ENCODE peak calls at places on chromosome 22, in eight cellular contexts. G is A549, Q is Panc1, P is OCI-LY7, Y is cardiac muscle cell, W is GM23248, A is ascending aorta, D is stomach. S is an unnamed sample. For H3K4me1, the result is how much of the 10 kb centered on the place peaks cover.

GRCh38 chr22:41217553-41218157 is 12.5 kb downstream of the L3MBTL2 start:
- DNase-seq in G (no peak), Q (no peak), P (peak), Y (peak), W (peak), A (peak), D (peak), S (peak)

GRCh38 chr22:32333141-32333768 is 24.4 kb upstream of the RFPL3 start:
- DNase-seq in G (no peak), Q (no peak), P (no peak), Y (no peak), W (no peak), A (peak), D (peak), S (no peak)

GRCh38 chr22:24465566-24465965 is 29.6 kb upstream of the UPB1 start:
- DNase-seq in G (no peak), Q (no peak), P (no peak), Y (peak), W (peak), A (no peak), D (no peak), S (peak)

GRCh38 chr22:40499187-40499753 is 128.9 kb downstream of the SGSM3 start:
- DNase-seq in G (peak), Q (peak), P (no peak), Y (peak), W (peak), A (peak), D (peak), S (peak)

GRCh38 chr22:24938741-24939341 is 7.7 kb downstream of the LHFPL7 start:
- DNase-seq in G (peak), Q (no peak), P (peak), Y (peak), W (peak), A (no peak), D (no peak), S (peak)

GRCh38 chr22:25404923-25405853 is 159.3 kb upstream of the GRK3 start:
- DNase-seq in G (peak), Q (no peak), P (peak), Y (peak), W (peak), A (peak), D (peak), S (peak)

GRCh38 chr22:17366830-17367229 is 2.4 kb upstream of the CECR2 start:
- DNase-seq in G (peak), Q (no peak), P (peak), Y (peak), W (no peak), A (no peak), D (no peak), S (peak)

GRCh38 chr22:35510481-35510934 is 30.1 kb upstream of the RASD2 start:
- DNase-seq in G (no peak), Q (no peak), P (no peak), Y (no peak), W (peak), A (no peak), D (no peak), S (no peak)

GRCh38 chr22:40347300-40347699 is 1.0 kb downstream of the ADSL start:
- DNase-seq in G (no peak), Q (no peak), P (no peak), Y (no peak), W (no peak), A (no peak), D (no peak), S (no peak)

GRCh38 chr22:40153186-40153585 is 24.5 kb upstream of the TNRC6B start:
- DNase-seq in G (no peak), Q (no peak), P (no peak), Y (no peak), W (no peak), A (no peak), D (no peak), S (no peak)

GRCh38 chr22:27801616-27802388 is at the start of gene MN1:
- DNase-seq in G (peak), Q (no peak), P (no peak), Y (peak), W (peak), A (peak), D (peak), S (peak)

GRCh38 chr22:27804683-27805297 is 3.2 kb upstream of the MN1 start:
- DNase-seq in G (peak), Q (peak), P (peak), Y (peak), W (peak), A (peak), D (peak), S (peak)

GRCh38 chr22:27805841-27806240 is 4.3 kb upstream of the MN1 start:
- DNase-seq in G (no peak), Q (no peak), P (no peak), Y (no peak), W (no peak), A (no peak), D (no peak), S (no peak)

GRCh38 chr22:27802389-27803079 is 978 bp upstream of the MN1 start:
- DNase-seq in G (no peak), Q (no peak), P (no peak), Y (no peak), W (no peak), A (no peak), D (no peak), S (peak)

GRCh38 chr22:27804016-27804415 is 2.5 kb upstream of the MN1 start:
- DNase-seq in G (no peak), Q (no peak), P (no peak), Y (no peak), W (no peak), A (no peak), D (no peak), S (no peak)
- H3K27ac ChIP-seq in G (peak), Q (no peak), P (no peak), Y (no peak), W (no peak), A (peak), D (no peak), S (no peak)

DNA sequence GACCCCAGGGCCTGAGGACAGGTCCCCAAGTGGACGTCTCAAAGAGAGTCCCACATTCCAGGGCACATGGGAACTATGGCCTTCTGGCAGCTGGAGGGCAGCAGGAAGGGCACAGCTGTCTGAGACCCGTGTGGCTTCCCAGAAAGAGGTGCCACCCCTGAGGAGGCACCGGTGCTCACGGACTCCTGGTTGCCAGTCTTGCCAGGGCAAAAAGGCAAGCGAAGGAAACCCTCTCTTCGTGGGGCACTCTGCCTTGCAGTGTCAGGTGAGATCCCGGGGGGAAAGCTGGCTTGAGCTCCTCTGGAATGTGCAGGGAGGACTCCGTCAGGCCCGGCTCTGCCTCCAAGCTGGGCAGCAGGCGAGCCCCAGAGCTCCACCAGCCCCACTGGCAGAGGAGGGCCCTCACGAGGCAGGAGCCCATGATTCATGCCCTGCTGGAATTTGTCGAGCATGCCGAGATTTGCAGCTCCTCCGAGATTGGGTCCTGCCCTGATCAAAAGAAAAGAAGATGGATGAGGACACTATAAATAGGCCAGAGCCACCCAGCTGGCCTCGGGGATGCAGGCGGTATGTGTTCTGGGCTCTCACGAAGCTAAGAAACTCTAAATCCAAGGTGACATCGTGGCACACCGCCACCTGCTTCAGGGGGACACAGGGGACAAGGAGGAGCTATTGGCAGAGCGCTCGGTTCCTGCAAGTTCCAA is 9.9 kb upstream of the CELSR1 start:
- DNase-seq in G (no peak), Q (no peak), P (no peak), Y (peak), W (peak), A (no peak), D (no peak), S (peak)
- H3K4me3 ChIP-seq in G (no peak), Q (no peak), P (no peak), Y (no peak), W (peak), A (no peak), D (no peak), S (no peak)

GRCh38 chr22:37624876-37625275 is 14.6 kb upstream of the SH3BP1 start:
- DNase-seq in G (no peak), Q (no peak), P (no peak), Y (no peak), W (no peak), A (no peak), D (no peak), S (no peak)
- H3K4me1 ChIP-seq in G (under half), Q (under half), P (under half), Y (under half), W (under half), A (under half), D (under half), S (under half)

DNA sequence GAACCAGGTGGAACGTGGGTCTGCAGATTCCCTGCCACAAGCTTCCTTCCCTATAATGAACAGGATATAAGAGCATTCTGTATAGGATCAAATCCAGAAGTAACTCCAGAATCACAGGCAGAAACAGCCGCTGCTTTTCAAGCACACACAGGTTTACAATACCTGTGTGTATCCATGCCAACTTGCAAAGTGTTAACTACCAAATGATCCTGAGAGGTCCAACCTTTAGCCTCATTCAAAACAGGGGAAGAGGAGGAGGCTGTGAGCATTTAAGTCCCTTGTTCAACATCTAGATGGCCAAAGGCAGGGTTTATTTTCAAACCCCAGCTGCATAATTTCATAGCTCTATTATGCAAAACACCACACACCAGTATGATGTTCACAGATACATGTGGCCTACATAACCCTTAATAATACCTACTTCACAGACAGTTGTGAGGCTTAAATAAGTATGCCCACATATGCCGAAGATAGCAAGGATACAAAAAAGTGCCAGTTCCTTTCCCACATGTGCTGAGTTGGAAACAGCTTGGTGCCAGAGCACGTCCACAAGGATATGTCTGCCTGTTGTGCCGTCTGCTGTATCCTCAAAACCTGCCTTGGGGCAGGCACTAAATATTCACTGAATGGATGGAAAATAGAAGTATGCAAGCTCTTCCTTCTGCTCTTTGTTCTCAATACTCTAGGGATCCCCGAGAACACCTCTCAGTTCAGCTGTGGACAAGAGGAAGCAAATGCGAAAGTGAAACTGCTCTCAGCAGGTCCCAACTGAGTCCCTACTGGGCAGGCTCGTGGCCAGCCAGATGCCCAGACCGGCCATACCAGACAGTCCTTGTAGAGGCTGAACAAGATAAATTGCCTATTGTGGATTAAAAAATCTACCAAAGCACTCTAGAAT is 66.8 kb downstream of the LARGE1 start:
- DNase-seq in G (peak), Q (no peak), P (peak), Y (peak), W (peak), A (peak), D (peak), S (no peak)
- H3K27ac ChIP-seq in G (peak), Q (peak), P (peak), Y (no peak), W (peak), A (peak), D (peak), S (no peak)